ENCODE peak calls at places on chromosome 12, in six cellular contexts. I is GM23338; C is CD4-positive, alpha-beta memory T cell; O is activated CD4-positive, alpha-beta T cell treated with anti-CD3 and anti-CD28 coated beads, Interleukin-2, amount 50 U/mL, for 24 hours; Z is GM04504; U is Daoy. N is an unnamed sample.

GRCh38 chr12:133081408-133081806 is 684 bp downstream of the ZNF140 start:
- DNase-seq in O (no peak), I (peak), Z (no peak), U (no peak), C (no peak), N (peak)

GRCh38 chr12:42446761-42447160 is 120.8 kb downstream of the PPHLN1 start:
- DNase-seq in O (no peak), C (no peak), U (peak), I (peak), Z (no peak), N (no peak)

GRCh38 chr12:52139579-52140062 is 52.2 kb downstream of the KRT80 start:
- DNase-seq in C (peak), U (peak), I (peak), O (no peak), Z (no peak), N (peak)

GRCh38 chr12:113184098-113184899 is 979 bp downstream of the DDX54 start:
- DNase-seq in C (no peak), U (no peak), I (peak), Z (no peak), O (no peak), N (no peak)

GRCh38 chr12:63400318-63400717 is 249.3 kb upstream of the AVPR1A start:
- DNase-seq in C (no peak), I (no peak), Z (no peak), U (no peak), O (no peak), N (no peak)

GRCh38 chr12:47744005-47744651 is 14.6 kb downstream of the RAPGEF3 start:
- DNase-seq in O (no peak), Z (no peak), U (no peak), C (peak), I (peak), N (peak)

GRCh38 chr12:18683603-18684002 is 54.2 kb downstream of the PLCZ1 start:
- DNase-seq in I (no peak), O (no peak), C (no peak), U (no peak), Z (no peak), N (peak)

GRCh38 chr12:110141389-110141788 is 17.2 kb downstream of the IFT81 start:
- DNase-seq in I (no peak), O (no peak), Z (peak), U (no peak), C (no peak), N (no peak)

GRCh38 chr12:96445743-96446655 is 43.4 kb upstream of the CFAP54 start:
- DNase-seq in U (peak), O (no peak), Z (peak), I (no peak), C (peak), N (peak)

GRCh38 chr12:54562720-54563356 is 13.4 kb downstream of the PDE1B start:
- DNase-seq in U (peak), C (no peak), I (no peak), Z (no peak), O (no peak), N (no peak)

GRCh38 chr12:62098131-62098530 is 162.1 kb upstream of the USP15 start:
- DNase-seq in O (no peak), C (no peak), I (peak), Z (no peak), U (peak), N (no peak)

GRCh38 chr12:52155048-52155868 is 36.6 kb downstream of the KRT80 start:
- DNase-seq in Z (no peak), O (no peak), I (no peak), C (peak), U (peak), N (no peak)

GRCh38 chr12:50542448-50542847 is 37.7 kb downstream of the DIP2B start:
- DNase-seq in C (peak), I (no peak), Z (no peak), O (no peak), U (peak), N (no peak)

GRCh38 chr12:46269429-46270241 is 792 bp upstream of the SLC38A1 start:
- DNase-seq in Z (no peak), O (peak), C (peak), I (peak), U (peak), N (peak)

GRCh38 chr12:89828575-89828974 is 119.9 kb upstream of the ATP2B1 start:
- DNase-seq in U (no peak), O (no peak), C (no peak), I (no peak), Z (no peak), N (no peak)

GRCh38 chr12:81502912-81503695 is 256.0 kb downstream of the PPFIA2 start:
- DNase-seq in O (no peak), U (peak), C (no peak), I (no peak), Z (peak), N (no peak)

GRCh38 chr12:47576256-47576655 is 129.6 kb downstream of the RPAP3 start:
- DNase-seq in I (peak), O (no peak), C (no peak), Z (no peak), U (no peak), N (no peak)

GRCh38 chr12:101695698-101696097 is 1.7 kb upstream of the CHPT1 start:
- DNase-seq in I (no peak), O (no peak), U (no peak), Z (no peak), C (no peak), N (no peak)

GRCh38 chr12:115859231-115859630 is 418.3 kb downstream of the MED13L start:
- DNase-seq in C (no peak), O (no peak), U (no peak), Z (no peak), I (no peak), N (no peak)

GRCh38 chr12:45598761-45599160 is 130.7 kb upstream of the ARID2 start:
- DNase-seq in C (no peak), I (no peak), Z (no peak), O (no peak), U (no peak), N (no peak)

GRCh38 chr12:124720019-124720686 is 143.5 kb downstream of the SCARB1 start:
- DNase-seq in U (peak), Z (peak), O (no peak), C (no peak), I (no peak), N (no peak)

GRCh38 chr12:55582066-55582465 is 9.8 kb downstream of the OR2AP1 start:
- DNase-seq in I (no peak), Z (no peak), C (no peak), O (no peak), U (no peak), N (no peak)

GRCh38 chr12:108122644-108123043 is 6.4 kb upstream of the WSCD2 start:
- DNase-seq in C (no peak), O (no peak), U (no peak), Z (no peak), I (no peak), N (no peak)

GRCh38 chr12:54428050-54429013 is 9.3 kb upstream of the ITGA5 start:
- DNase-seq in C (no peak), Z (no peak), O (no peak), U (peak), I (no peak), N (peak)

GRCh38 chr12:78018146-78018910 is 187.6 kb downstream of the NAV3 start:
- DNase-seq in U (peak), Z (no peak), I (no peak), C (no peak), O (no peak), N (no peak)

GRCh38 chr12:43826681-43827458 is 9.0 kb upstream of the TMEM117 start:
- DNase-seq in Z (no peak), C (no peak), O (no peak), I (no peak), U (no peak), N (no peak)

GRCh38 chr12:66516133-66516532 is 162.7 kb downstream of the GRIP1 start:
- DNase-seq in C (no peak), Z (no peak), I (peak), O (no peak), U (peak), N (no peak)

GRCh38 chr12:10366875-10367274 is 23.0 kb downstream of the KLRK1 start:
- DNase-seq in C (no peak), O (no peak), U (no peak), Z (no peak), I (no peak), N (peak)

GRCh38 chr12:6341439-6342139 is at the start of gene TNFRSF1A:
- DNase-seq in Z (no peak), C (peak), U (peak), I (peak), O (no peak), N (peak)

GRCh38 chr12:11901687-11902524 is 168.8 kb upstream of the BCL2L14 start:
- DNase-seq in U (no peak), O (no peak), C (no peak), Z (no peak), I (no peak), N (no peak)

GRCh38 chr12:111519937-111520336 is 79.2 kb downstream of the ATXN2 start:
- DNase-seq in C (no peak), O (no peak), I (no peak), U (no peak), Z (no peak), N (no peak)

GRCh38 chr12:30447061-30447750 is 248.5 kb downstream of the IPO8 start:
- DNase-seq in I (no peak), Z (no peak), U (no peak), O (no peak), C (no peak), N (no peak)

GRCh38 chr12:49763006-49763591 is 21.7 kb downstream of the TMBIM6 start:
- DNase-seq in C (peak), Z (no peak), O (peak), I (peak), U (peak), N (peak)

GRCh38 chr12:108228746-108229145 is 99.7 kb downstream of the WSCD2 start:
- DNase-seq in I (no peak), Z (no peak), O (no peak), C (no peak), U (no peak), N (no peak)

N was measured in KBM-7.